ENCODE peak calls at places on chromosomes 3 and 15, in six cellular contexts. B is HTR-8/SVneo; O is foreskin fibroblast; L is dorsolateral prefrontal cortex; R is activated CD4-positive, alpha-beta T cell treated with anti-CD3 and anti-CD28 coated beads, Interleukin-2, amount 50 U/mL, for 24 hours; N is activated T-cell treated with anti-CD3 and anti-CD28 coated beads, Interleukin-2, amount 50 U/mL, for 48 hours. Q is an unnamed sample.

GRCh38 chr3:144361002-144361401 is 389.4 kb downstream of the DIPK2A start:
- DNase-seq in B (no peak), O (peak), L (no peak), R (no peak), N (no peak), Q (no peak)

GRCh38 chr15:100011235-100011634 is 278.0 kb upstream of the LYSMD4 start:
- DNase-seq in B (no peak), O (no peak), L (no peak), R (no peak), N (no peak), Q (no peak)

GRCh38 chr3:138234401-138235179 is 47.5 kb downstream of the ARMC8 start:
- DNase-seq in B (no peak), O (no peak), L (no peak), R (no peak), N (no peak), Q (no peak)

GRCh38 chr15:77821188-77821958 is 188.7 kb upstream of the LINGO1 start:
- DNase-seq in B (peak), O (peak), L (peak), R (no peak), N (peak), Q (peak)

GRCh38 chr15:26889298-26889898 is 22.5 kb downstream of the GABRA5 start:
- DNase-seq in B (peak), O (peak), L (no peak), R (peak), N (peak), Q (peak)

GRCh38 chr3:40828741-40829415 is 304.1 kb downstream of the ZNF621 start:
- DNase-seq in B (no peak), O (no peak), L (no peak), R (no peak), N (no peak), Q (no peak)

GRCh38 chr15:76059320-76060097 is at the start of gene TMEM266:
- DNase-seq in B (peak), O (peak), L (peak), R (no peak), N (peak), Q (no peak)

GRCh38 chr3:104291878-104292277 is 1074.8 kb upstream of the ALCAM start:
- DNase-seq in B (no peak), O (no peak), L (no peak), R (no peak), N (no peak), Q (no peak)

GRCh38 chr3:42652611-42653302 is 740 bp upstream of the ZBTB47 start:
- DNase-seq in B (no peak), O (peak), L (no peak), R (no peak), N (no peak), Q (peak)

GRCh38 chr3:188510366-188510765 is 356.4 kb downstream of the LPP start:
- DNase-seq in B (no peak), O (no peak), L (no peak), R (no peak), N (no peak), Q (no peak)

GRCh38 chr15:96361309-96362000 is 31.0 kb downstream of the NR2F2 start:
- DNase-seq in B (no peak), O (no peak), L (no peak), R (no peak), N (no peak), Q (no peak)

GRCh38 chr3:127718916-127719290 is 46.2 kb downstream of the ABTB1 start:
- DNase-seq in B (no peak), O (no peak), L (no peak), R (no peak), N (no peak), Q (no peak)

GRCh38 chr15:37076543-37076942 is 23.8 kb downstream of the MEIS2 start:
- DNase-seq in B (no peak), O (no peak), L (no peak), R (no peak), N (no peak), Q (no peak)

GRCh38 chr3:188164248-188164687 is 10.3 kb downstream of the LPP start:
- DNase-seq in B (no peak), O (no peak), L (no peak), R (no peak), N (no peak), Q (peak)